ENCODE peak calls at places on chromosomes 12 and 14, in four cellular contexts. S, O, P and X are unnamed samples.
A peak's percentile ranks its signal among the peaks of the same experiment; 100 is the strongest.

GRCh38 chr12:65232490-65233077 is 45.9 kb upstream of the MSRB3 start:
- DNase-seq in S (no peak), O (peak; percentile 9), P (no peak), X (no peak)

GRCh38 chr12:56337753-56338221 is 897 bp upstream of the IL23A start:
- DNase-seq in S (no peak), O (no peak), P (no peak), X (no peak)

GRCh38 chr12:45409966-45410365 is 194.1 kb downstream of the ANO6 start:
- DNase-seq in S (peak; percentile 78), O (no peak), P (no peak), X (no peak)

GRCh38 chr12:113461666-113462065 is 10.0 kb downstream of the LHX5 start:
- DNase-seq in S (no peak), O (peak; percentile 57), P (peak; percentile 68), X (peak; percentile 76)

GRCh38 chr14:21121106-21121505 is 20.2 kb downstream of the TMEM253 start:
- DNase-seq in S (no peak), O (no peak), P (no peak), X (no peak)

GRCh38 chr14:90276627-90277367 is 20.4 kb downstream of the PSMC1 start:
- DNase-seq in S (no peak), O (no peak), P (peak; percentile 73), X (peak; percentile 90)

GRCh38 chr12:121626087-121626852 is at the start of gene ORAI1:
- DNase-seq in S (peak; percentile 72), O (peak; percentile 98), P (peak; percentile 97), X (peak; percentile 100)

GRCh38 chr14:37678916-37679315 is 83.5 kb downstream of the TTC6 start:
- DNase-seq in S (no peak), O (no peak), P (no peak), X (no peak)

GRCh38 chr12:1544991-1545700 is 49.2 kb downstream of the FBXL14 start:
- DNase-seq in S (no peak), O (no peak), P (no peak), X (peak; percentile 24)

GRCh38 chr14:95877633-95878032 is 1.0 kb downstream of the TUNAR start:
- DNase-seq in S (no peak), O (no peak), P (no peak), X (no peak)

GRCh38 chr12:66916189-66916588 is 237.3 kb upstream of the GRIP1 start:
- DNase-seq in S (no peak), O (no peak), P (no peak), X (no peak)

GRCh38 chr12:30764251-30764650 is 9.5 kb upstream of the CAPRIN2 start:
- DNase-seq in S (no peak), O (no peak), P (no peak), X (no peak)